ENCODE peak calls at places on chromosomes 1 and 21, in ten cellular contexts. S is left lung; O is uterus; Y is CD8-positive, alpha-beta memory T cell; K is spleen; E is CD4-positive, CD25-positive, alpha-beta regulatory T cell; R is IMR-90; T is lung; J is SK-N-SH; U is thoracic aorta. N is an unnamed sample.

GRCh38 chr1:215083408-215083961 is 948 bp downstream of the KCNK2 start:
- DNase-seq in S (peak; percentile 51), O (no peak), Y (no peak), K (peak; percentile 58), E (no peak), R (peak; percentile 63), T (no peak), J (peak; percentile 17), U (no peak), N (no peak)

GRCh38 chr1:151159373-151159772 is 2.9 kb downstream of the TNFAIP8L2 start:
- DNase-seq in S (no peak), O (no peak), Y (no peak), K (peak; percentile 22), E (no peak), R (no peak), T (no peak), J (no peak), U (no peak), N (no peak)

GRCh38 chr1:148264374-148265276 is 112.5 kb upstream of the NBPF11 start:
- DNase-seq in S (peak; percentile 62), O (peak; percentile 24), Y (no peak), K (no peak), E (no peak), R (peak; percentile 71), T (no peak), J (no peak), U (no peak), N (no peak)

GRCh38 chr1:42765271-42765670 is 1.6 kb downstream of the P3H1 start:
- DNase-seq in S (no peak), O (no peak), Y (no peak), K (no peak), E (no peak), R (no peak), T (no peak), J (no peak), U (no peak), N (no peak)

GRCh38 chr1:229855999-229856650 is 210.9 kb upstream of the GALNT2 start:
- DNase-seq in S (peak; percentile 77), O (no peak), Y (no peak), K (peak; percentile 89), E (no peak), R (no peak), T (no peak), J (peak; percentile 28), U (no peak), N (no peak)

GRCh38 chr1:10936998-10937901 is 75.2 kb upstream of the TARDBP start:
- DNase-seq in S (no peak), O (no peak), Y (no peak), K (no peak), E (no peak), R (no peak), T (no peak), J (no peak), U (no peak), N (no peak)

GRCh38 chr1:205811660-205812059 is 1.3 kb downstream of the SLC41A1 start:
- DNase-seq in S (no peak), O (no peak), Y (no peak), K (no peak), E (no peak), R (no peak), T (no peak), J (peak; percentile 59), U (no peak), N (no peak)

GRCh38 chr1:10899490-10900264 is 103.2 kb upstream of the CASZ1 start:
- DNase-seq in S (no peak), O (no peak), Y (no peak), K (peak; percentile 36), E (no peak), R (no peak), T (no peak), J (no peak), U (no peak), N (no peak)

GRCh38 chr1:205267306-205267902 is 39.7 kb downstream of the TMCC2 start:
- DNase-seq in S (no peak), O (no peak), Y (no peak), K (no peak), E (no peak), R (no peak), T (no peak), J (no peak), U (no peak), N (no peak)

GRCh38 chr1:18360251-18360650 is 120.5 kb upstream of the KLHDC7A start:
- DNase-seq in S (no peak), O (no peak), Y (no peak), K (no peak), E (no peak), R (no peak), T (no peak), J (no peak), U (no peak), N (no peak)

GRCh38 chr1:12553963-12554362 is 64.0 kb downstream of the DHRS3 start:
- DNase-seq in S (no peak), O (no peak), Y (no peak), K (no peak), E (no peak), R (no peak), T (no peak), J (no peak), U (no peak), N (no peak)

GRCh38 chr1:150895618-150896017 is 8.7 kb downstream of the CTXND2 start:
- DNase-seq in S (no peak), O (no peak), Y (no peak), K (no peak), E (no peak), R (peak; percentile 49), T (no peak), J (peak; percentile 12), U (no peak), N (no peak)

GRCh38 chr1:28256197-28256827 is 3.0 kb upstream of the SESN2 start:
- DNase-seq in S (no peak), O (no peak), Y (no peak), K (no peak), E (no peak), R (no peak), T (no peak), J (no peak), U (no peak), N (no peak)

GRCh38 chr1:20322825-20323612 is 32.3 kb downstream of the VWA5B1 start:
- DNase-seq in S (no peak), O (no peak), Y (no peak), K (peak; percentile 71), E (no peak), R (peak; percentile 82), T (no peak), J (no peak), U (no peak), N (no peak)

DNA sequence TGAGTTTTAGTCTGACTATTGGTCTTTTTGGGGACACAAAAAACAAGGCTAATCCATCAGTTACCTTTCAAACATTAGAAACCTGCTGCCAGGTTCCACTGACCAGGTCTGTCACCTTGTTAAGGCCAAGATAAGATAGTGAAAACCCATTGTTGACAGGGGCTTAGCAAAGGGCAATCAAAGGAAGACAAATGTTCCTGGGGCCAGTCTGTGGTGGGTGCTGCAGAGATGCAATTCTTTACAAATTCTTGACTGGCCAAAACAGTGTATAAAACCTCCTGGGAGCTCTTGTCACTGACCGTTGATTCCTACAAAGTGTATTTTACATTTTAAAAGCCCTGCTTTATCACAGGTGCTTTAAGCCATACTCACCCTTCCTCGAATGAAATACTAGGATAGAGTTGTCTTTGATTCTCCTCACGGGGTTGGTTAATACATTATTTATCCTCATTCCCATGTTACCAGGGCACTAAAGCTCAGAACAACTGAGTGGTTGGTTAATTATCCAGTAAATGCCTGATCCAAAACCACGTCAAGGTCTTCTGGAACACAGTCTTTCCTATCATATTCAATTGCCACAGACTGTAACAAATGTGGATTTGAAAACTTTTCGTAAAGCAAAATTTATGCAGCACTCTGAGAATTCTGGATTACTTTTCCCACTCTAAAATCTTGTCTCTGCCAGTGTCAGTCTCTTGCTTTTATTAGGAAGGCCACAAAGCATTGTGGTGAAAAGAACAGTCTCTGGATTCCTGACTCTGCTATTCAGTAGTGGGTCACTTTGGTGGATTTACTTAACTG is 77.2 kb downstream of the NRIP1 start:
- DNase-seq in S (no peak), O (no peak), Y (no peak), K (no peak), E (no peak), R (no peak), T (no peak), J (no peak), U (no peak), N (no peak)
- H3K27ac ChIP-seq in S (no peak overlapping the region), O (no peak overlapping the region), Y (no peak overlapping the region), K (no peak overlapping the region), E (no peak overlapping the region), R (no peak overlapping the region), T (no peak overlapping the region), J (no peak overlapping the region), U (no peak overlapping the region), N (no peak overlapping the region)

DNA sequence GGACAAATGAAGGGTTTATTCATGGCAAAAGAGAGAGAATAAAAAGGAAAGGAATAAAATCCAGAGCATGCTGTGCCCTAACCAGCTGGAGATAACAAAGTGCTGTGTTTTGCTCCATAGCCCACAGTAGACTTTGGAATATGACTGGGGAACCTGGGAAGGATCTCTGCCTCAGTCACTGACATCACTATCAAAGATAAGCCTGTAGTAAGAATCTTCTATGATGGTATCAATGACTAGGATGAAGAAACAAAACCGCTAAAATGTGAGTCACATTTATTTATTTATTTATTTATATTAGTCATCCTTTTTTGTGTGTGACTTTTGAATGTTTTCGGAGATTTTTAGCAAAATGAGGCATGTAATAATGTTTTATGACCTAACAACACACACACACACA is 56.3 kb downstream of the NVL start:
- DNase-seq in S (no peak), O (no peak), Y (no peak), K (no peak), E (no peak), R (peak; percentile 87), T (no peak), J (no peak), U (no peak), N (no peak)
- H3K4me1 ChIP-seq in S (no peaks in the 10 kb centered on the region), O (no peaks in the 10 kb centered on the region), Y (no peaks in the 10 kb centered on the region), K (no peaks in the 10 kb centered on the region), E (no peaks in the 10 kb centered on the region), R (no peaks in the 10 kb centered on the region), T (no peaks in the 10 kb centered on the region), J (no peaks in the 10 kb centered on the region), U (no peaks in the 10 kb centered on the region), N (no peaks in the 10 kb centered on the region)

DNA sequence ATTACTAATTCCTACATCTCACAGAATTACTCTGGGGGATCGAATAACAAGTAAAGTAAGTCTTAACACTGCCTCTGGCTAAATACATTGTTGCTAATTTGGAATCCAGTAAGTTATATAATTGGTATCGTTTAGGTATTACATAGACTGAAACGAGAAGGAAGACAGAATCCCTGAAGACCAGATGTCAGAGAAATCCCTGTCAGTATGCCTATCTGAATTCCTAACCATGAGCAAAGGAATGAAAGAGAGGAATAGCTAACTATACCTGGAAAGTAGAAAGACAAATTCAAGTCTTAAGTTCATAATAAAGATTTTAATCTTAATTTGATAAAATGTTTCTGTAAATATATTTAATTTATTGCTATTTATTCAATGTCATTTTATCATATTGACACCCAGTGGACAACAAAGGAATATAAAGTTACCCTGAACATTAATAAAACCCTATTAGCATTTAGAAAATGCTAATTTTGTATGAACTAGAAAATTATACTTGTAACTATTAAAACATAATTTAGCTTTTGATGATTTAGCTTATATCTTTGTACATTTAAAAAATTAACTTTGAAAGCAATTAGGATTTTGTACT is 11.4 kb downstream of the DEPDC1 start:
- DNase-seq in S (no peak), O (no peak), Y (no peak), K (no peak), E (no peak), R (no peak), T (no peak), J (no peak), U (no peak), N (no peak)
- H3K27ac ChIP-seq in S (no peak overlapping the region), O (no peak overlapping the region), Y (no peak overlapping the region), K (no peak overlapping the region), E (no peak overlapping the region), R (no peak overlapping the region), T (no peak overlapping the region), J (no peak overlapping the region), U (no peak overlapping the region), N (no peak overlapping the region)

GRCh38 chr1:63617450-63617849 is 24.2 kb downstream of the PGM1 start:
- DNase-seq in S (no peak), O (no peak), Y (no peak), K (no peak), E (no peak), R (no peak), T (no peak), J (no peak), U (no peak), N (no peak)
- H3K4me1 ChIP-seq in S (peaks cover 5% of the 10 kb centered on the region), O (peaks cover 4% of the 10 kb centered on the region), Y (no peaks in the 10 kb centered on the region), K (peaks cover 17% of the 10 kb centered on the region), E (no peaks in the 10 kb centered on the region), R (peaks cover 8% of the 10 kb centered on the region), T (no peaks in the 10 kb centered on the region), J (peaks cover 5% of the 10 kb centered on the region), U (peaks cover 53% of the 10 kb centered on the region), N (no peaks in the 10 kb centered on the region)

N was measured in RWPE2.